ENCODE peak calls at places on chromosomes 1 and 21, in seven cellular contexts. E, I, Y, T, W, Z and H are unnamed samples.

GRCh38 chr1:102183711-102184110 is 187.0 kb upstream of the OLFM3 start:
- DNase-seq in T (no peak), Z (no peak), I (no peak), E (no peak), Y (no peak), W (no peak), H (no peak)

GRCh38 chr1:200889571-200889970 is 5.1 kb upstream of the INAVA start:
- DNase-seq in Z (no peak), Y (no peak), T (no peak), I (no peak), W (no peak), E (no peak), H (no peak)

GRCh38 chr1:214332950-214333798 is 52.2 kb downstream of the SMYD2 start:
- DNase-seq in W (peak), Y (peak), E (peak), Z (no peak), T (peak), I (peak), H (peak)

GRCh38 chr1:208654241-208654640 is 410.1 kb upstream of the PLXNA2 start:
- DNase-seq in I (peak), W (peak), E (peak), Z (no peak), Y (peak), T (peak), H (peak)

GRCh38 chr1:229209816-229210215 is 61.1 kb upstream of the RAB4A start:
- DNase-seq in I (no peak), Z (no peak), Y (no peak), W (no peak), T (no peak), E (no peak), H (no peak)

GRCh38 chr1:155698382-155699038 is 9.6 kb downstream of the DAP3 start:
- DNase-seq in T (no peak), Z (no peak), W (no peak), I (peak), E (no peak), Y (no peak), H (no peak)

GRCh38 chr1:227885648-227886502 is 61.9 kb downstream of the WNT9A start:
- DNase-seq in Y (peak), T (peak), I (no peak), E (peak), Z (no peak), W (peak), H (no peak)

GRCh38 chr1:210293191-210293607 is 35.5 kb upstream of the HHAT start:
- DNase-seq in Z (no peak), I (no peak), T (no peak), Y (no peak), E (no peak), W (no peak), H (no peak)

GRCh38 chr21:18253252-18253651 is 8.6 kb downstream of the CHODL start:
- DNase-seq in Z (no peak), Y (no peak), E (no peak), T (no peak), I (no peak), W (no peak), H (no peak)

GRCh38 chr21:18334066-18334465 is 69.5 kb downstream of the TMPRSS15 start:
- DNase-seq in Z (no peak), T (no peak), I (no peak), W (no peak), Y (no peak), E (no peak), H (no peak)

GRCh38 chr1:192788184-192788583 is 20.7 kb upstream of the RGS2 start:
- DNase-seq in E (no peak), Y (no peak), I (peak), W (peak), T (no peak), Z (no peak), H (no peak)

GRCh38 chr1:65172936-65173335 is 24.9 kb downstream of the AK4 start:
- DNase-seq in W (no peak), Z (no peak), E (no peak), Y (no peak), T (no peak), I (no peak), H (no peak)

GRCh38 chr1:198892065-198892464 is 253.2 kb downstream of the PTPRC start:
- DNase-seq in W (no peak), Z (no peak), E (no peak), Y (peak), T (no peak), I (peak), H (no peak)

GRCh38 chr1:155002479-155003226 is at the start of gene ZBTB7B:
- DNase-seq in W (no peak), E (no peak), Y (no peak), I (no peak), T (peak), Z (no peak), H (no peak)

GRCh38 chr1:160637821-160638539 is 8.9 kb downstream of the SLAMF1 start:
- DNase-seq in Y (no peak), T (no peak), E (no peak), Z (no peak), W (no peak), I (peak), H (no peak)

GRCh38 chr1:209983953-209984352 is 45.9 kb downstream of the SYT14 start:
- DNase-seq in Y (peak), Z (no peak), T (no peak), E (no peak), I (no peak), W (no peak), H (no peak)

GRCh38 chr1:113226118-113226517 is 153.1 kb downstream of the LRIG2 start:
- DNase-seq in I (no peak), Z (peak), Y (no peak), E (no peak), W (no peak), T (no peak), H (no peak)

GRCh38 chr1:90717665-90718410 is 736 bp upstream of the BARHL2 start:
- DNase-seq in W (no peak), T (peak), Y (peak), I (peak), Z (no peak), E (no peak), H (no peak)

GRCh38 chr1:36128126-36128904 is 3.3 kb upstream of the COL8A2 start:
- DNase-seq in I (no peak), E (no peak), W (no peak), T (peak), Z (no peak), Y (peak), H (no peak)

GRCh38 chr1:84611091-84611490 is 36.9 kb upstream of the CTBS start:
- DNase-seq in I (no peak), W (no peak), Z (no peak), E (no peak), T (no peak), Y (no peak), H (no peak)

GRCh38 chr1:38418195-38419030 is 371.8 kb upstream of the POU3F1 start:
- DNase-seq in E (no peak), Z (no peak), I (no peak), W (no peak), Y (no peak), T (peak), H (no peak)

GRCh38 chr1:93874025-93874651 is 4.9 kb downstream of the DNTTIP2 start:
- DNase-seq in Y (peak), E (no peak), I (peak), Z (no peak), T (no peak), W (peak), H (no peak)

GRCh38 chr1:246301553-246302250 is 205.4 kb downstream of the SMYD3 start:
- DNase-seq in E (no peak), Z (no peak), Y (no peak), I (no peak), T (no peak), W (no peak), H (no peak)

GRCh38 chr21:45226540-45227326 is 61.0 kb downstream of the POFUT2 start:
- DNase-seq in T (no peak), W (no peak), Z (no peak), Y (no peak), E (no peak), I (no peak), H (no peak)

GRCh38 chr1:211632808-211633522 is 42.5 kb downstream of the NEK2 start:
- DNase-seq in T (no peak), Y (no peak), W (no peak), Z (no peak), I (no peak), E (no peak), H (no peak)

GRCh38 chr1:174032823-174033222 is 10.7 kb upstream of the RC3H1 start:
- DNase-seq in I (no peak), E (no peak), T (no peak), Y (no peak), Z (no peak), W (no peak), H (no peak)

GRCh38 chr1:224959121-224959520 is 29.6 kb downstream of the DNAH14 start:
- DNase-seq in I (no peak), Y (no peak), Z (no peak), W (no peak), T (no peak), E (no peak), H (no peak)

GRCh38 chr1:84164156-84164555 is 20.1 kb downstream of the PRKACB start:
- DNase-seq in Y (no peak), T (no peak), E (no peak), W (no peak), I (no peak), Z (no peak), H (no peak)

GRCh38 chr1:242435200-242435599 is 89.3 kb downstream of the PLD5 start:
- DNase-seq in E (no peak), Z (no peak), Y (peak), I (no peak), W (no peak), T (no peak), H (no peak)

GRCh38 chr21:35136586-35137254 is 87.6 kb upstream of the RUNX1 start:
- DNase-seq in Z (no peak), T (peak), E (peak), I (peak), W (peak), Y (no peak), H (no peak)

GRCh38 chr21:35138665-35139381 is 89.7 kb upstream of the RUNX1 start:
- DNase-seq in W (no peak), T (peak), I (peak), Y (no peak), E (peak), Z (no peak), H (no peak)

GRCh38 chr21:35136106-35136505 is 87.0 kb upstream of the RUNX1 start:
- DNase-seq in T (no peak), I (no peak), W (no peak), Z (no peak), Y (no peak), E (no peak), H (no peak)

GRCh38 chr21:35142036-35142825 is 93.1 kb upstream of the RUNX1 start:
- DNase-seq in T (no peak), Y (no peak), I (no peak), W (no peak), Z (no peak), E (no peak), H (no peak)

GRCh38 chr21:35139382-35139715 is 90.2 kb upstream of the RUNX1 start:
- DNase-seq in Y (no peak), E (no peak), W (no peak), Z (no peak), I (no peak), T (no peak), H (no peak)
- TF ChIP-seq REST in Y (no peak), E (no peak), W (no peak), Z (no peak), I (no peak), T (no peak), H (no peak)

GRCh38 chr1:12528021-12528852 is 89.8 kb downstream of the DHRS3 start:
- DNase-seq in I (no peak), T (peak), E (no peak), Y (no peak), W (peak), Z (no peak), H (no peak)

GRCh38 chr1:12529640-12530174 is 88.3 kb downstream of the DHRS3 start:
- DNase-seq in E (no peak), Y (no peak), I (no peak), T (no peak), W (no peak), Z (no peak), H (no peak)

GRCh38 chr1:12530462-12531168 is 87.4 kb downstream of the DHRS3 start:
- DNase-seq in E (no peak), Y (no peak), I (no peak), Z (no peak), W (no peak), T (no peak), H (no peak)

GRCh38 chr1:12525311-12526181 is 92.5 kb downstream of the DHRS3 start:
- DNase-seq in W (no peak), I (no peak), Y (no peak), Z (no peak), E (no peak), T (no peak), H (no peak)

DNA sequence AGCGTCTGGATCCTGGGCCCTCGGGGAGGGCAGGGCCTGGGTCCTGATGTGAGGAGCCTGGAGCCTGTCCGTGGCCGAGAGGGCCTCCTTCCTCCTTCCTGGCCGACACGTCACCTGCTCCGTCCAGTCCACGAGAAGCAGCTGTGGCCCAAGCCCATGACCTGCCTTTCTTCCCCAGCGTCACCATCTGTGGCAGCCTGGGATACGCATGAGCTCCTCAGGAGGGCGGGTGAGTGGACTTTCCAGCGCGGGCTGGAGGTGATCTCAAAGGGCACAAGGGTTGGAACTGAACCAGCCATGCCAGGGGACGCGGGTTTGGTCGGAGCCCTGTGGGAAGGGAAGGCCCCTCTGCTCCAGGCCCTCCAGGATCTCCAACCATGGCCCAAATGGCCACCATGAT is 90.4 kb downstream of the DHRS3 start:
- DNase-seq in I (no peak), E (no peak), Y (no peak), Z (no peak), T (no peak), W (no peak), H (no peak)
- TF ChIP-seq REST in I (no peak), E (no peak), Y (no peak), Z (no peak), T (no peak), W (no peak), H (no peak)

GRCh38 chr1:8154621-8155052 is 128.5 kb upstream of the ERRFI1 start:
- DNase-seq in T (no peak), Y (no peak), E (peak), I (no peak), W (peak), Z (no peak), H (no peak)
- TF ChIP-seq REST in T (no peak), Y (no peak), E (no peak), I (no peak), W (no peak), Z (no peak), H (no peak)

DNA sequence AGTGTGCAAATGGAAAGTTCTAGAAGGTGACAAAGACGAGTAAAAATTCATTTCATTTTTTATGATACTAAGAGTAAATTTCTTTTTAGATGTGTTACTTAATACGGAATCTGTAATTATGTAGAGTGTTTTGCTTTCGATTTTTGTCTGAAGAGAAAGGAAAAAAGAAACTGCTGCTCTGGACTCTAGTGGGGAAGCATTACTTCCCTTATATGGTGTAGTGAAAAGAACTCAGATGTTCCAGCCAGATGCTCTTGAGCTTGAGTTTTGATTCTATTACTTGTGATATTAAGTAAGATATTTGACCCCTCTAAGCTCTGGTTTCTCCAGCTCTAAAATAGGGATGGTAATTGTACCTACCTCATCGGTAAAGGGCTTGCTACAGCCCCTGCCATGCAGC is 12.2 kb upstream of the GPR161 start:
- DNase-seq in T (no peak), E (no peak), W (no peak), Z (peak), Y (no peak), I (no peak), H (no peak)
- TF ChIP-seq REST in T (no peak), E (no peak), W (no peak), Z (no peak), Y (no peak), I (no peak), H (no peak)

DNA sequence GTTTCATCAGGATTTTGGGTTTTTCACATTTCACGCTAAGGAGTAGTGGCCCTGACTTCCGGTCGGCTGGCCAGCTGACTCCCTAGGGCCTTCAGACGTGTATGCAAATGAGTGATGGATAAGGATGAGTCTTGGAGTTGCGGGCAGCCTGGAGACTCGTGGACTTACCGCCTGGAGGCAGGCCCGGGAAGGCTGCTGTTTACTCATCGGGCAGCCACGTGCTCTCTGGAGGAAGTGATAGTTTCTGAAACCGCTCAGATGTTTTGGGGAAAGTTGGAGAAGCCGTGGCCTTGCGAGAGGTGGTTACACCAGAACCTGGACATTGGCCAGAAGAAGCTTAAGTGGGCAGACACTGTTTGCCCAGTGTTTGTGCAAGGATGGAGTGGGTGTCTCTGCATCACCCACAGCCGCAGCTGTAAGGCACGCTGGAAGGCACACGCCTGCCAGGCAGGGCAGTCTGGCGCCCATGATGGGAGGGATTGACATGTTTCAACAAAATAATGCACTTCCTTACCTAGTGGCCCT is 23.1 kb upstream of the TNFRSF1B start:
- DNase-seq in Y (no peak), W (no peak), E (no peak), I (no peak), T (peak), Z (no peak), H (peak)
- TF ChIP-seq REST in Y (no peak), W (no peak), E (no peak), I (no peak), T (no peak), Z (no peak), H (no peak)

GRCh38 chr1:9129391-9130041 is 614 bp upstream of the GPR157 start:
- DNase-seq in Y (peak), W (peak), T (peak), I (peak), E (peak), Z (peak), H (peak)
- TF ChIP-seq REST in Y (no peak), W (no peak), T (no peak), I (no peak), E (no peak), Z (no peak), H (no peak)

DNA sequence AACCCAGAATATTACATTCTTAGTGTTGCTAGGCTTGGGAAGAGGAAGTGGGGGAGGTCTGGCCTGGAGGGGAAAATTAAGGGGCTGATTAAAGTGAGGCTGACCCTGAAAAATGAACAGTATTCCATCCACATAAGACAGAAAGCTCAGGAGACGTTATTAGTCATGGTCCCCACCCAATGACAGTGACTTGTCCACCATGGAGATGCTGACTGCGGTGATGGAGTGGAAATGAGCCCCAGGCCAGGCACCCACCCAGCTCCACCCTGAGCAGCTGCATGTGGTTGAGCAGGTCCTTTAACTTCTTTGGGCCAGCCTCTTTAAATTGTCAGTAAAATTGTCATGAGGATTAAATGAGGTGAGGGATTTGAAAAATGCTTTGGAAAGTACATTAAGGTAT is 1.4 kb upstream of the SPRR4 start:
- DNase-seq in I (no peak), T (no peak), Z (no peak), E (no peak), W (no peak), Y (no peak), H (no peak)
- TF ChIP-seq REST in I (no peak), T (no peak), Z (no peak), E (no peak), W (no peak), Y (no peak), H (no peak)